ENCODE peak calls at places on chromosomes 13 and 19, in eight cellular contexts. Z is HCT116, A is stomach, B is GM23338, D is breast epithelium, F is SK-N-SH, C is GM12878, T is esophagus muscularis mucosa. H is an unnamed sample. For H3K36me3, the result is how much of the 10 kb centered on the place peaks cover.

GRCh38 chr13:21399741-21400140 is 59.4 kb downstream of the ZDHHC20 start:
- DNase-seq in F (no peak), C (no peak), B (no peak), A (no peak), Z (peak), D (no peak), T (no peak), H (no peak)

GRCh38 chr13:51942189-51942588 is 69.1 kb downstream of the ATP7B start:
- DNase-seq in D (no peak), Z (peak), B (no peak), F (no peak), C (no peak), A (peak), T (no peak), H (no peak)

GRCh38 chr13:114071991-114072390 is 60.4 kb downstream of the RASA3 start:
- DNase-seq in A (no peak), D (no peak), F (no peak), T (no peak), B (no peak), C (no peak), Z (no peak), H (no peak)

GRCh38 chr19:30557212-30557611 is 185.0 kb downstream of the ZNF536 start:
- DNase-seq in B (no peak), A (no peak), T (no peak), Z (no peak), D (no peak), F (no peak), C (no peak), H (no peak)

GRCh38 chr19:40920300-40921004 is 38.4 kb upstream of the CYP2A7 start:
- DNase-seq in F (no peak), A (no peak), C (no peak), Z (no peak), D (no peak), B (no peak), T (no peak), H (no peak)

GRCh38 chr13:96130818-96131217 is 40.9 kb downstream of the HS6ST3 start:
- DNase-seq in D (no peak), F (no peak), T (no peak), Z (no peak), A (no peak), C (no peak), B (peak), H (no peak)

GRCh38 chr13:21849323-21849722 is 178.4 kb downstream of the FGF9 start:
- DNase-seq in Z (peak), F (peak), D (no peak), T (no peak), C (peak), A (no peak), B (peak), H (no peak)

GRCh38 chr19:33293255-33294057 is 8.9 kb downstream of the CEBPA start:
- DNase-seq in T (no peak), B (no peak), D (no peak), F (no peak), C (no peak), Z (no peak), A (no peak), H (no peak)

GRCh38 chr13:99501952-99502310 is 659 bp downstream of the TM9SF2 start:
- DNase-seq in T (no peak), B (peak), A (peak), C (no peak), F (no peak), Z (no peak), D (no peak), H (no peak)

DNA sequence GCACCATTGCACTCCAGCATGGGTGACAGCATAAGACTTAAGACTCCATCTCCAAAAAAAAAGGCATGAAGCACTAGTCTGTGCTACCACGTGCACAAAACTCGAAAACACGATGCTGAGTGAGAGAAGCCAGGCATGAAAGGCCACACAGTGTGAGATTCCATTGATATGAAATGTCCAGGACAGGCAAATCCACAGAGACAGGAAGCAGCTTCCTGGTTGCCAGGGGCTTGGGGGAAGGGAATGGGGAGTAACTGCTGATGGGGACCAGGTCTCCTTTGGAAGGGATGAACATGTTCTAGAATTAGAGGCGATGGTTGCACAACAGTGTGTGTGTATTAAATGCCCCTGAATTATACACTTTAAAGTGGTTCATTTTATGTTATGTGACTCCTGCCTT is 15.9 kb upstream of the JUND start:
- DNase-seq in B (no peak), A (no peak), C (no peak), Z (no peak), T (no peak), F (no peak), D (no peak), H (no peak)
- H3K36me3 ChIP-seq in B (under half), A (under half), C (under half), Z (under half), T (under half), F (under half), D (under half), H (under half)

GRCh38 chr19:12996542-12997094 is 1.3 kb downstream of the NFIX start:
- DNase-seq in A (peak), T (no peak), C (no peak), Z (no peak), B (peak), F (peak), D (no peak), H (no peak)
- TF ChIP-seq CTCF in A (no peak), T (no peak), C (no peak), Z (no peak), B (peak), F (no peak), D (no peak), H (no peak)

GRCh38 chr19:1394252-1395193 is 6.8 kb downstream of the GAMT start:
- DNase-seq in Z (no peak), A (peak), D (no peak), F (no peak), C (no peak), T (no peak), B (no peak), H (no peak)

GRCh38 chr19:1396768-1397679 is 4.3 kb downstream of the GAMT start:
- DNase-seq in B (no peak), T (no peak), C (no peak), F (no peak), D (no peak), A (no peak), Z (no peak), H (no peak)

GRCh38 chr19:1397838-1398237 is 3.5 kb downstream of the GAMT start:
- DNase-seq in F (no peak), T (no peak), B (no peak), D (no peak), C (no peak), A (no peak), Z (no peak), H (no peak)

GRCh38 chr19:1395194-1396018 is 5.9 kb downstream of the GAMT start:
- DNase-seq in D (no peak), A (peak), B (no peak), T (no peak), Z (no peak), C (no peak), F (peak), H (no peak)

GRCh38 chr19:1396019-1396767 is 5.1 kb downstream of the GAMT start:
- DNase-seq in C (no peak), F (no peak), Z (no peak), T (no peak), A (no peak), B (no peak), D (no peak), H (no peak)
- TF ChIP-seq POLR2AphosphoS5 in C (no peak), F (peak), Z (no peak), T (no peak), A (no peak), B (no peak), D (no peak), H (no peak)

DNA sequence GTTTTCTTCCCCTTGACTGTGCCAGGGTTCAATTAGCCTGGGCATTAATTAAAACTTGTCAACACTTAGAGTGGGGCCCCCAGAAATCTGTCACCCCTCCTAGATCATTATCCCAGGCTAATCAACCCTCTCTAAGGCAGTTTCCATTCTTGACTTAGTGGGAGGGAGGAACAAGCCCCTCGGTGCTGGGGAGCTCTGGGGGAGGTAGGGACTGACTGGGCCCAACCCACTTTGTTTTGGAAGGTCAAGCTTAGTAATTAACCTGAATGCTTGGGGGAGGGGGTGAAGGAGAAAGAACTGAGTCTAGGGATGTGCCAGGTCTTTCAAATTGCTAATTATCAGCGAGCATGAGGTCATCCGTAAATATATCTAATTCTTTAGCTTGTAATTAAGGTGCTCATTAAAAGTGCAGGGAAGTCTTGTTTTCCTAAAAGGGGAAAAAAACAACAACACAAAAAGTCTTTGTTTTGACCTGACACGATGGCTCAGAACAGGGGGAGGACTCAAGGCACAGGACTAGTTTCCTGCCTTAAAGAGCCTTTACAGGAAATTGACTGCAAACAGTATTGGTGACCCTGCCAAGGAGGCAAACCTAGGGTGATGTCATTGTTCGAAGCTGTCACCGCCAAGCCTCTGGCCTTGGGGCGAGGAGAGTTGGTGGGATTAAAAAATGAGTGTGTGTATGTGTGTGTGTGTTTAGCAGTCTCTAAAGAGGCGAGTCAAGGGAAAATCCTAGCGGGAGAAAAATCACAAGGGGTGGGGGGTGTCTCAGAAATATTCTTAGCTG is 19.4 kb downstream of the ACTN4 start:
- DNase-seq in Z (no peak), F (no peak), B (no peak), A (no peak), C (no peak), T (no peak), D (peak), H (no peak)
- H3K36me3 ChIP-seq in Z (under half), F (under half), B (under half), A (under half), C (under half), T (under half), D (under half), H (under half)

GRCh38 chr13:101946411-101946810 is 455.4 kb downstream of the FGF14 start:
- DNase-seq in A (no peak), F (no peak), T (no peak), C (no peak), Z (no peak), B (no peak), D (no peak), H (no peak)

GRCh38 chr13:101942038-101942437 is 459.8 kb downstream of the FGF14 start:
- DNase-seq in C (no peak), F (peak), B (peak), Z (no peak), A (no peak), D (no peak), T (no peak), H (no peak)

GRCh38 chr13:101941095-101941777 is 460.6 kb downstream of the FGF14 start:
- DNase-seq in B (peak), A (no peak), Z (no peak), T (no peak), F (peak), D (no peak), C (no peak), H (no peak)

GRCh38 chr13:101942535-101943157 is 459.2 kb downstream of the FGF14 start:
- DNase-seq in D (no peak), C (no peak), B (no peak), A (no peak), T (no peak), Z (no peak), F (peak), H (no peak)

GRCh38 chr13:101945435-101945834 is 456.4 kb downstream of the FGF14 start:
- DNase-seq in B (peak), T (no peak), A (no peak), Z (no peak), F (no peak), C (no peak), D (no peak), H (no peak)
- TF ChIP-seq CTCF in B (peak), T (no peak), A (no peak), Z (no peak), F (no peak), C (no peak), D (no peak), H (no peak)

DNA sequence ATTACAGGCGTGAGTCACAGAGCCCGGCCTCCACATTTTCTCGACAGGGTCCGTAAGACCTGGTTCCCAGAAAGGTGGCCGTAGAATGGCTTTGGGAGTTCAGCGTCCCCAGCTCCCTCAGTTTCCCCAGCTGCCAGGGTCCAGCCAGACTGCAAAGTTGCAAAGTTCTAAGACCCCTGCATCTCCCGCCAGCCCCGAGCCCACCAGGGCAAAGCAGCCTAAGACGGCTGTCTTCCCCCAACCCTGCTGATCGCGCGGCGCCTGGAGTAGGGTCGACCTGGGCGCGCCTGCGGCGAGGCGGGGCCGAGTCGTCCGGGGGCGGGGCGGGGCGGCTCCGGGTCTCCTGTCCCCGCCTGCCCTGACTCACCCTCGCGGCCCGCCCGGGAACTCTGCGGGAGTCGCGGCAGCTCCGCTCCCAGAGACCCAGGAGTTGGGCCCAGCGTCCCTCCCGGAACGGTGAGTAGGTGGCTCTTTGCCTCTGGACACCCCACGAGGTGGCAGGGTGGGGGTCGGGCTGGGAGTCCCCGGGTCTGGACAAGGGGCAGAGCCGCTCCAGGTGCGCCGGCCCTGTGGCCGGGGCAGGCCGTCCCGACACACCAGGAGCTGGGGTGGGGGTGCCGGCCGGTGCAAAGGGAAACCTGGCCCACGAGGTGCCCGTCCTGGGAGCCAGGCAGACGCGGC is at the start of gene LRRC8E:
- DNase-seq in T (no peak), A (peak), B (peak), C (no peak), Z (no peak), F (peak), D (no peak), H (no peak)
- TF ChIP-seq POLR2AphosphoS5 in T (no peak), A (no peak), B (peak), C (no peak), Z (peak), F (no peak), D (no peak), H (no peak)

GRCh38 chr13:37010424-37010823 is 9.8 kb downstream of the EXOSC8 start:
- DNase-seq in F (no peak), D (no peak), C (no peak), T (no peak), Z (no peak), B (no peak), A (no peak), H (no peak)

GRCh38 chr13:37011002-37011401 is 10.4 kb downstream of the EXOSC8 start:
- DNase-seq in Z (no peak), C (no peak), T (no peak), D (no peak), F (no peak), B (no peak), A (no peak), H (no peak)

GRCh38 chr13:37011788-37012187 is 11.2 kb downstream of the EXOSC8 start:
- DNase-seq in A (no peak), B (no peak), D (no peak), Z (no peak), T (no peak), C (no peak), F (no peak), H (no peak)

GRCh38 chr13:37009692-37010091 is 9.1 kb downstream of the EXOSC8 start:
- DNase-seq in F (no peak), T (no peak), A (no peak), Z (no peak), C (no peak), B (no peak), D (no peak), H (no peak)

DNA sequence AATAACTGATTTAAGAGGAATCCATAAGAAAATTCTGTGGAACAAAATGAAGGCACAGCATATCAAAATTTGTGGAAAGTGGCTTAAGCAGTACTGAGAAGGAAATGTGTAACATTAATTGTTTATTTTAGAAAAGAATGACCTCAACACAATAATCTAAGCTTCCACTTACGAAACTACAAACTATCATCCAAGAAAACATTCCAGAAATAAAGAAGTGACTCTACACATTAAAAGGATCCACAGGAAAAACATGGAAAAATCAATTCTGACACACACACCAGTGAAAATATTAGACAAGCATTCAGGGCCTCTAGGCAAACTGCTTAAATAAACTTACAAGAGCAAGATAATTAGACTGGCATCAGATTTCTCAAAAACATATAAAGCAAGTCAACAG is 14.0 kb downstream of the EXOSC8 start:
- DNase-seq in F (no peak), C (no peak), Z (no peak), A (no peak), B (no peak), D (no peak), T (no peak), H (no peak)
- H3K36me3 ChIP-seq in F (half or more), C (under half), Z (under half), A (half or more), B (under half), D (under half), T (half or more), H (under half)

GRCh38 chr19:57578487-57579205 is at the start of gene ZNF416:
- DNase-seq in D (peak), C (peak), A (peak), F (peak), B (peak), Z (peak), T (peak), H (peak)
- TF ChIP-seq CTCF in D (no peak), C (no peak), A (no peak), F (peak), B (peak), Z (peak), T (peak), H (peak)